ENCODE peak calls at places on chromosomes 1 and 21, in nine cellular contexts. N is sigmoid colon, L is breast epithelium, P is HCT116, M is K562, H is stomach, R is transverse colon, O is GM23338, G is SK-N-SH. J is an unnamed sample.

GRCh38 chr1:8497196-8497878 is 179.4 kb downstream of the SLC45A1 start:
- DNase-seq in N (no peak), L (no peak), P (no peak), M (no peak), H (no peak), R (no peak), O (no peak), G (no peak), J (no peak)

GRCh38 chr1:59669752-59670312 is 144.9 kb upstream of the HOOK1 start:
- DNase-seq in N (peak), L (no peak), P (no peak), M (no peak), H (no peak), R (no peak), O (peak), G (no peak), J (no peak)

GRCh38 chr21:37032293-37032692 is 25.8 kb downstream of the RIPPLY3 start:
- DNase-seq in N (no peak), L (no peak), P (no peak), M (no peak), H (no peak), R (no peak), O (no peak), G (no peak), J (no peak)

GRCh38 chr1:29719253-29719652 is 482.9 kb downstream of the PTPRU start:
- DNase-seq in N (no peak), L (no peak), P (no peak), M (no peak), H (no peak), R (no peak), O (no peak), G (no peak), J (no peak)

GRCh38 chr1:59516881-59517280 is 220.0 kb downstream of the FGGY start:
- DNase-seq in N (peak), L (no peak), P (no peak), M (no peak), H (no peak), R (no peak), O (no peak), G (no peak), J (no peak)

GRCh38 chr1:10490271-10490970 is 15.7 kb downstream of the PEX14 start:
- DNase-seq in N (no peak), L (no peak), P (no peak), M (no peak), H (no peak), R (no peak), O (no peak), G (no peak), J (no peak)

GRCh38 chr1:85573348-85573747 is 7.2 kb upstream of the CCN1 start:
- DNase-seq in N (no peak), L (no peak), P (no peak), M (no peak), H (no peak), R (no peak), O (no peak), G (no peak), J (no peak)

GRCh38 chr1:156356875-156357534 is 12.0 kb upstream of the RHBG start:
- DNase-seq in N (no peak), L (peak), P (peak), M (peak), H (peak), R (peak), O (peak), G (no peak), J (no peak)

GRCh38 chr21:37710555-37711293 is 205.5 kb downstream of the KCNJ6 start:
- DNase-seq in N (no peak), L (no peak), P (no peak), M (no peak), H (no peak), R (no peak), O (no peak), G (peak), J (no peak)

GRCh38 chr1:181504294-181505115 is 21.2 kb downstream of the CACNA1E start:
- DNase-seq in N (no peak), L (no peak), P (peak), M (peak), H (no peak), R (no peak), O (peak), G (no peak), J (no peak)

GRCh38 chr1:168340796-168341510 is 60.3 kb downstream of the TBX19 start:
- DNase-seq in N (no peak), L (no peak), P (no peak), M (no peak), H (no peak), R (no peak), O (no peak), G (no peak), J (no peak)

GRCh38 chr21:15208787-15209186 is 144.0 kb upstream of the NRIP1 start:
- DNase-seq in N (no peak), L (no peak), P (no peak), M (no peak), H (no peak), R (no peak), O (no peak), G (no peak), J (no peak)

GRCh38 chr1:192807968-192808587 is 761 bp upstream of the RGS2 start:
- DNase-seq in N (no peak), L (no peak), P (no peak), M (no peak), H (no peak), R (no peak), O (peak), G (no peak), J (no peak)

DNA sequence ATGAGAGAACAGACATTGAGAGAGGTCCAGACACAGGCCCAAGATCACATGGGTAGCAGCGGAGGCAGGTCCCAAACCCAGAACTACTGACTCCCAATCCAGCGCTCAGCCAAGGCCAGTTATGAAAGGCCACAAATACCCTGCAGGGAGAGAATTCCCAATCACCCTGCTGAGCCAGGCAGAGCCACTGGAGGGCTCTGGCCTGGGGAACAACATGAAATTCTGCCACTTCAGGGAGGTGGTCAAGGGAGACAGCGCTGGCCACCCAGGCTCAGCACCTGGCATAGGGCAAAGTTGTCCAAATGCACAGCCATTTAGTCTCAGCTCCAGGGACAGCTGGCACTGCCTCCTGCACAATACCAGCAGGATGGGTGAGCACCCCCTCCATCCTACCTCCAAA is 27.5 kb downstream of the SLC9A1 start:
- DNase-seq in N (no peak), L (no peak), P (no peak), M (no peak), H (no peak), R (no peak), O (peak), G (no peak), J (no peak)
- H3K27ac ChIP-seq in N (no peak), L (no peak), P (no peak), M (no peak), H (peak), R (no peak), O (no peak), G (no peak), J (no peak)

GRCh38 chr21:41739936-41740335 is 26.9 kb downstream of the RIPK4 start:
- DNase-seq in N (no peak), L (no peak), P (no peak), M (no peak), H (no peak), R (no peak), O (no peak), G (no peak), J (no peak)

GRCh38 chr21:41737656-41738324 is 29.1 kb downstream of the RIPK4 start:
- DNase-seq in N (no peak), L (no peak), P (no peak), M (no peak), H (no peak), R (no peak), O (no peak), G (no peak), J (no peak)

GRCh38 chr21:41733951-41734689 is 32.7 kb downstream of the RIPK4 start:
- DNase-seq in N (no peak), L (no peak), P (no peak), M (no peak), H (no peak), R (no peak), O (no peak), G (no peak), J (no peak)

GRCh38 chr21:41739011-41739410 is 27.8 kb downstream of the RIPK4 start:
- DNase-seq in N (no peak), L (no peak), P (no peak), M (no peak), H (no peak), R (no peak), O (no peak), G (no peak), J (no peak)

DNA sequence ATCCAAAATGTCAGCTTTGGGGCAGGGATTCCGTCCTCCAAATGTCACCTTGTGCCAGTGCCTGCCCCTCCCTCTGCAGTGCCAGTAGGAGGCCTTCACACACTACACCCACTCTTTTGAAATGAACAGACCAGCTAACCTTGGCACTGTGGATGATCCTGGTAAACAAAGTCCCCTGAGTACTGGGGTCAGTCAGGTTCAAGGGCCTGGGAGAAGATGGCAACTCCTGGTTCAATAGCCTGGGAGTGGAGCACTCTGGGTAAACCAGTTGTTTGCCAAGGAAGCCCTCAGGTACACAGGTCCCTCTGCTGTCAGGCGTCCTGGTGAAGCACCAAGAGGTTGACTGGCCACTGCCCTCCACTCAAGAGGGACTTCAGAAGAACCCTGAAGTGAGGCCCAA is 30.4 kb downstream of the RIPK4 start:
- DNase-seq in N (no peak), L (no peak), P (no peak), M (no peak), H (no peak), R (no peak), O (no peak), G (no peak), J (no peak)
- TF ChIP-seq POLR2AphosphoS5 in N (no peak), L (no peak), P (no peak), M (no peak), H (no peak), R (no peak), O (no peak), G (no peak), J (no peak)

DNA sequence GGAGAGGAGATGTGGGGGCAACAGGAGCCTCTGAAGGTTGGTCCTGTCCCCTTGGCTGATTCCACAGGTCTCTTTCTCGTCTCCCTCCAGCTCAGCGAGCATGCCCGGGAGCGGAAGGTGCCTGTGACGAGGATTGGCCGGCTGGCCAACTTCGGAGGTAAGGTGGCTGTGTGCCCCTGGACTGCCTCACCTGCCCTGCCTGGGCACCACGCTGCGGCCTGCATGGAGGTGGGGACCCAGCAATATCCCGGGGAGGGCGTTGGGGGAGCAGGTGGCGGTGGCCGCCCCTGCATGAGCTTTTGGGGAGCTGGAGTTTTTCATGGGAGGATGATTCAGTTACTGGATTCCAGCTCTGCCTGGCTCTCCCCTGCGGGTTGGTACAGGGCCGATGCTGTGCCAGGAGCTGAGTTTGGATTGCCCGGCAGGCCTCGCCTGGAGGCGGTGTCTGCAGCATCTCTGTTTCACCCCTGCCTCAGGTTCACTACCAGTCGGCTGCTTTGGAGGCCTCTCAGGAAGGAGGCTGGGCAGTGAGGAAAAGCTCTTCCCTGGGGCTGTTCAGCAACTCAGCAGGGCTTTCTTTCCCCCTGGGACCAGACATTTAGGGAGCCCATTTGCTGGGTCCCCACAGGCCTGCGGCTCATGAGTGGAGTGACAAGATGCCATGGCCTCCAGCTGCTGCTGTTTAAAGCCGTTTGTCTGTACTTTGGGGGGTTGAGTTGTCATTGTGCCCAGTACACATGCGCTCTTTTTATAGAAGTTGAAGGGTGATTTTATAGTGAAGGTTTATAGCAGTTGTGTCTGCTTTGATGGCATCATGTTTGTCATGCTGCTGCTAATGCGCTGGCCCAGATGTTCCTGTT is 25.7 kb downstream of the COQ8A start:
- DNase-seq in N (peak), L (no peak), P (no peak), M (no peak), H (no peak), R (no peak), O (no peak), G (no peak), J (no peak)
- H3K27ac ChIP-seq in N (no peak), L (no peak), P (no peak), M (no peak), H (no peak), R (no peak), O (no peak), G (no peak), J (no peak)

DNA sequence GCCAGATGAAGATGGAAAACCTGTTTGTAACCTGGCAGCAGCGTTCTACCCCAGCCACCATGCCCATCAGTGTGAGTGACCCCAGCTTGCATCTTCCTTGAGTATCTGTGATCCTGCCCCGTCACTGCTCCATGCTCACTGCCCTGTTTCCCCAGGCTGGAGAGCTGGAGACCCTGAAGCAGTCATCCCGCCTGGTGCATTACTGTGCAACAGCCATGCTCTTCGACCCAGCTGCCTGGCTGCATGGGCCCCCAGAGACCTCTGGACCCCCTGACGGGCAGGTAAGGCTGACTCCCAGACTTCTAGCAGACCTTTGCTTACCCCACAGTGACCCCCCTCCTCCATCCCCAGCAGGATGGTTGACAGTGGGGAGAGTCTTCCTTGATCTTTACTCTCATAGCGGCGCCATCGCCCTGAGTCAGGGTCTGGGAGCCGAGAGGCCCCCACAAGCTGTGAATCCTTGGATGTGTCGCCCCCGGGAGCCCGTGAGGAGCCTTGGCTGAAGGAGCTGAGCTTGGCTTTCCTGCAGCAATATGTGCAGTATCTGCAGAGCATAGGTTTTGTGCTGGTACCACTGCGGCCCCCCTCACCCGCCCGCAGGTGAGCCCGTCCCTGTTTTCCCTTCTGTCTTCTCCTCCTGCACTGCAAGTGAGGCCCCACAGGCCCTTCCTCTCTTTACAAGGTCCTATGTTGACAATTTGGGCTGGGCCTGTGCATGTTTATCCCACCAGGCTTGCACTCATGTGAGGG is 10.4 kb downstream of the HYI start:
- DNase-seq in N (peak), L (peak), P (no peak), M (no peak), H (peak), R (peak), O (no peak), G (no peak), J (peak)
- TF ChIP-seq POLR2AphosphoS5 in N (no peak), L (no peak), P (no peak), M (no peak), H (no peak), R (no peak), O (no peak), G (no peak), J (no peak)

GRCh38 chr1:219041819-219042218 is 131.9 kb upstream of the LYPLAL1 start:
- DNase-seq in N (no peak), L (no peak), P (no peak), M (no peak), H (no peak), R (no peak), O (no peak), G (no peak), J (no peak)
- H3K27ac ChIP-seq in N (no peak), L (no peak), P (no peak), M (peak), H (no peak), R (no peak), O (no peak), G (no peak), J (no peak)

GRCh38 chr1:17280436-17280835 is 27.6 kb upstream of the PADI4 start:
- DNase-seq in N (no peak), L (peak), P (no peak), M (no peak), H (no peak), R (no peak), O (no peak), G (no peak), J (no peak)

GRCh38 chr1:17282836-17283235 is 25.2 kb upstream of the PADI4 start:
- DNase-seq in N (no peak), L (peak), P (no peak), M (no peak), H (no peak), R (no peak), O (no peak), G (no peak), J (no peak)

GRCh38 chr1:17279001-17279830 is 28.8 kb upstream of the PADI4 start:
- DNase-seq in N (no peak), L (peak), P (no peak), M (no peak), H (no peak), R (no peak), O (no peak), G (no peak), J (no peak)

GRCh38 chr1:17280894-17281293 is 27.1 kb upstream of the PADI4 start:
- DNase-seq in N (no peak), L (peak), P (no peak), M (no peak), H (no peak), R (no peak), O (no peak), G (no peak), J (no peak)

DNA sequence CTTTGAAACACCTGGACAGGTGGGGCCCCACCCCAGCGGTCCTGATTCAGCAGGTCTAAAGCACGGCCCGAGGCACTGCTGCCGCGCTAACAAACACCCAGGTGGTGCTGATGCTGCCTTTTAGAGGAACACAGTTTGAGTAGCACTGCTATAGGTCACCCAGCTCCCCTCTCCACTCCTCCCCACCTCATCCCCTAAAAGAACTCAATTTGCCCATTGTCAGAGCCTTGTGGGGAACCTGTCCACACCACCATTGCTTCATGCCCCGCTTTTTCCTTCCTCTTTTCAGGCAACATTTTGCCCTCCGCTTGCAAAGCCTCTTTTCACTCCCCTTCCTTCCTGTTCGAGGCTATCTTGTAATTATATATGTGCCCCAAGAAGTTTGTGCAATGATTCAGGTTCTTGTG is 26.2 kb upstream of the PADI4 start:
- DNase-seq in N (peak), L (peak), P (no peak), M (no peak), H (no peak), R (no peak), O (no peak), G (no peak), J (no peak)
- TF ChIP-seq POLR2AphosphoS5 in N (no peak), L (no peak), P (no peak), M (no peak), H (no peak), R (no peak), O (no peak), G (no peak), J (no peak)

DNA sequence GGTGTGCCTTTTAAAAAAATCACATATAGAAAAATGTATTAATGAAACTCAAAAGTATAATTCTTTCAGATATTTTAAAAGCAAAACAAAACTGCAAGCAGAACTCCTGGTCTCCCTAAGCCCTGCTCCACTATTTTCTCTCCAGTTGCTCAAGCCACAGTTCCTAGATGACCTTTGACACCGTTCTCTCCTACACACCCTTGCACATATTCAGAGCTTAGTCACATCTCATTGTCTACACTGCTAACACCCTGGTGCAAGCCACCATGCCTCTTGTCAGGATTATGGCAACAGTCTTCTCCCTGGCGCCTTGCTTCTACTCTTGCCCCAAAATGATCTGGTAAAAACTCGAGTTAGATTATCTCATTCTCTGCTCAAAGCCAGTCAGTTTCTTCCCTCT is 50.2 kb upstream of the ROR1 start:
- DNase-seq in N (no peak), L (no peak), P (no peak), M (no peak), H (no peak), R (no peak), O (no peak), G (no peak), J (no peak)
- H3K27ac ChIP-seq in N (no peak), L (no peak), P (no peak), M (no peak), H (no peak), R (no peak), O (no peak), G (no peak), J (no peak)